ENCODE peak calls at places on chromosome 21, in seven cellular contexts. One of them, this sample, is unnamed.

GRCh38 chr21:32698971-32699693 is 28.7 kb downstream of the SYNJ1 start:
- DNase-seq in activated naive CD8-positive, alpha-beta T cell treated with anti-CD3 and anti-CD28 coated beads, Interleukin-2, amount 50 U/mL, for 24 hours: no peak
- DNase-seq in T-helper 1 cell: no peak
- DNase-seq in dermis microvascular lymphatic vessel endothelial cell: peak
- DNase-seq in fibroblast of lung: peak
- DNase-seq in stimulated activated CD8-positive, alpha-beta memory T cell treated with anti-CD3 and anti-CD28 coated beads, Interleukin-2, amount 100 ng/mL, for 1 hour: no peak
- DNase-seq in HepG2: no peak
- DNase-seq in this sample: no peak

GRCh38 chr21:33256019-33256418 is 10.1 kb upstream of the IL10RB start:
- DNase-seq in dermis microvascular lymphatic vessel endothelial cell: no peak
- DNase-seq in activated naive CD8-positive, alpha-beta T cell treated with anti-CD3 and anti-CD28 coated beads, Interleukin-2, amount 50 U/mL, for 24 hours: no peak
- DNase-seq in HepG2: no peak
- DNase-seq in stimulated activated CD8-positive, alpha-beta memory T cell treated with anti-CD3 and anti-CD28 coated beads, Interleukin-2, amount 100 ng/mL, for 1 hour: no peak
- DNase-seq in T-helper 1 cell: no peak
- DNase-seq in fibroblast of lung: no peak
- DNase-seq in this sample: no peak

GRCh38 chr21:16420086-16420724 is 690.4 kb downstream of the USP25 start:
- DNase-seq in stimulated activated CD8-positive, alpha-beta memory T cell treated with anti-CD3 and anti-CD28 coated beads, Interleukin-2, amount 100 ng/mL, for 1 hour: no peak
- DNase-seq in T-helper 1 cell: no peak
- DNase-seq in fibroblast of lung: peak
- DNase-seq in dermis microvascular lymphatic vessel endothelial cell: peak
- DNase-seq in HepG2: peak
- DNase-seq in activated naive CD8-positive, alpha-beta T cell treated with anti-CD3 and anti-CD28 coated beads, Interleukin-2, amount 50 U/mL, for 24 hours: no peak
- DNase-seq in this sample: no peak

GRCh38 chr21:38646213-38646837 is 148.0 kb upstream of the ERG start:
- DNase-seq in stimulated activated CD8-positive, alpha-beta memory T cell treated with anti-CD3 and anti-CD28 coated beads, Interleukin-2, amount 100 ng/mL, for 1 hour: no peak
- DNase-seq in activated naive CD8-positive, alpha-beta T cell treated with anti-CD3 and anti-CD28 coated beads, Interleukin-2, amount 50 U/mL, for 24 hours: peak
- DNase-seq in dermis microvascular lymphatic vessel endothelial cell: no peak
- DNase-seq in fibroblast of lung: peak
- DNase-seq in T-helper 1 cell: no peak
- DNase-seq in HepG2: no peak
- DNase-seq in this sample: no peak

GRCh38 chr21:37342046-37342632 is 24.4 kb upstream of the DYRK1A start:
- DNase-seq in HepG2: no peak
- DNase-seq in stimulated activated CD8-positive, alpha-beta memory T cell treated with anti-CD3 and anti-CD28 coated beads, Interleukin-2, amount 100 ng/mL, for 1 hour: no peak
- DNase-seq in activated naive CD8-positive, alpha-beta T cell treated with anti-CD3 and anti-CD28 coated beads, Interleukin-2, amount 50 U/mL, for 24 hours: no peak
- DNase-seq in dermis microvascular lymphatic vessel endothelial cell: no peak
- DNase-seq in fibroblast of lung: no peak
- DNase-seq in T-helper 1 cell: no peak
- DNase-seq in this sample: no peak

GRCh38 chr21:45974073-45975016 is 7.2 kb upstream of the COL6A1 start:
- DNase-seq in activated naive CD8-positive, alpha-beta T cell treated with anti-CD3 and anti-CD28 coated beads, Interleukin-2, amount 50 U/mL, for 24 hours: no peak
- DNase-seq in fibroblast of lung: peak
- DNase-seq in stimulated activated CD8-positive, alpha-beta memory T cell treated with anti-CD3 and anti-CD28 coated beads, Interleukin-2, amount 100 ng/mL, for 1 hour: no peak
- DNase-seq in dermis microvascular lymphatic vessel endothelial cell: no peak
- DNase-seq in HepG2: no peak
- DNase-seq in T-helper 1 cell: no peak
- DNase-seq in this sample: no peak

GRCh38 chr21:17118638-17119384 is 394.0 kb upstream of the CXADR start:
- DNase-seq in dermis microvascular lymphatic vessel endothelial cell: no peak
- DNase-seq in fibroblast of lung: no peak
- DNase-seq in T-helper 1 cell: no peak
- DNase-seq in activated naive CD8-positive, alpha-beta T cell treated with anti-CD3 and anti-CD28 coated beads, Interleukin-2, amount 50 U/mL, for 24 hours: no peak
- DNase-seq in stimulated activated CD8-positive, alpha-beta memory T cell treated with anti-CD3 and anti-CD28 coated beads, Interleukin-2, amount 100 ng/mL, for 1 hour: no peak
- DNase-seq in HepG2: no peak
- DNase-seq in this sample: no peak

GRCh38 chr21:44815852-44816628 is 1.8 kb downstream of the SUMO3 start:
- DNase-seq in stimulated activated CD8-positive, alpha-beta memory T cell treated with anti-CD3 and anti-CD28 coated beads, Interleukin-2, amount 100 ng/mL, for 1 hour: no peak
- DNase-seq in HepG2: peak
- DNase-seq in dermis microvascular lymphatic vessel endothelial cell: no peak
- DNase-seq in T-helper 1 cell: no peak
- DNase-seq in activated naive CD8-positive, alpha-beta T cell treated with anti-CD3 and anti-CD28 coated beads, Interleukin-2, amount 50 U/mL, for 24 hours: no peak
- DNase-seq in fibroblast of lung: no peak
- DNase-seq in this sample: no peak

GRCh38 chr21:39660596-39660995 is 47.9 kb downstream of the B3GALT5 start:
- DNase-seq in T-helper 1 cell: no peak
- DNase-seq in stimulated activated CD8-positive, alpha-beta memory T cell treated with anti-CD3 and anti-CD28 coated beads, Interleukin-2, amount 100 ng/mL, for 1 hour: no peak
- DNase-seq in activated naive CD8-positive, alpha-beta T cell treated with anti-CD3 and anti-CD28 coated beads, Interleukin-2, amount 50 U/mL, for 24 hours: no peak
- DNase-seq in HepG2: no peak
- DNase-seq in dermis microvascular lymphatic vessel endothelial cell: no peak
- DNase-seq in fibroblast of lung: peak
- DNase-seq in this sample: peak

GRCh38 chr21:25331286-25331685 is 276.0 kb downstream of the MRPL39 start:
- DNase-seq in stimulated activated CD8-positive, alpha-beta memory T cell treated with anti-CD3 and anti-CD28 coated beads, Interleukin-2, amount 100 ng/mL, for 1 hour: no peak
- DNase-seq in fibroblast of lung: peak
- DNase-seq in activated naive CD8-positive, alpha-beta T cell treated with anti-CD3 and anti-CD28 coated beads, Interleukin-2, amount 50 U/mL, for 24 hours: no peak
- DNase-seq in T-helper 1 cell: no peak
- DNase-seq in HepG2: no peak
- DNase-seq in dermis microvascular lymphatic vessel endothelial cell: no peak
- DNase-seq in this sample: no peak

GRCh38 chr21:42164064-42164789 is 54.7 kb upstream of the ABCG1 start:
- DNase-seq in dermis microvascular lymphatic vessel endothelial cell: peak
- DNase-seq in T-helper 1 cell: peak
- DNase-seq in activated naive CD8-positive, alpha-beta T cell treated with anti-CD3 and anti-CD28 coated beads, Interleukin-2, amount 50 U/mL, for 24 hours: peak
- DNase-seq in HepG2: peak
- DNase-seq in fibroblast of lung: no peak
- DNase-seq in stimulated activated CD8-positive, alpha-beta memory T cell treated with anti-CD3 and anti-CD28 coated beads, Interleukin-2, amount 100 ng/mL, for 1 hour: peak
- DNase-seq in this sample: no peak

GRCh38 chr21:32007461-32007860 is 134.6 kb downstream of the HUNK start:
- DNase-seq in stimulated activated CD8-positive, alpha-beta memory T cell treated with anti-CD3 and anti-CD28 coated beads, Interleukin-2, amount 100 ng/mL, for 1 hour: no peak
- DNase-seq in activated naive CD8-positive, alpha-beta T cell treated with anti-CD3 and anti-CD28 coated beads, Interleukin-2, amount 50 U/mL, for 24 hours: no peak
- DNase-seq in HepG2: no peak
- DNase-seq in T-helper 1 cell: no peak
- DNase-seq in dermis microvascular lymphatic vessel endothelial cell: no peak
- DNase-seq in fibroblast of lung: peak
- DNase-seq in this sample: no peak

GRCh38 chr21:36059823-36060158 is 535 bp downstream of the SETD4 start:
- DNase-seq in dermis microvascular lymphatic vessel endothelial cell: no peak
- DNase-seq in stimulated activated CD8-positive, alpha-beta memory T cell treated with anti-CD3 and anti-CD28 coated beads, Interleukin-2, amount 100 ng/mL, for 1 hour: no peak
- DNase-seq in activated naive CD8-positive, alpha-beta T cell treated with anti-CD3 and anti-CD28 coated beads, Interleukin-2, amount 50 U/mL, for 24 hours: no peak
- DNase-seq in T-helper 1 cell: no peak
- DNase-seq in fibroblast of lung: no peak
- DNase-seq in HepG2: no peak
- DNase-seq in this sample: no peak

GRCh38 chr21:43467785-43468184 is 40.9 kb upstream of the SIK1 start:
- DNase-seq in stimulated activated CD8-positive, alpha-beta memory T cell treated with anti-CD3 and anti-CD28 coated beads, Interleukin-2, amount 100 ng/mL, for 1 hour: no peak
- DNase-seq in fibroblast of lung: no peak
- DNase-seq in dermis microvascular lymphatic vessel endothelial cell: no peak
- DNase-seq in HepG2: no peak
- DNase-seq in T-helper 1 cell: no peak
- DNase-seq in activated naive CD8-positive, alpha-beta T cell treated with anti-CD3 and anti-CD28 coated beads, Interleukin-2, amount 50 U/mL, for 24 hours: peak
- DNase-seq in this sample: no peak

GRCh38 chr21:36193200-36193599 is 36.6 kb downstream of the DOP1B start:
- DNase-seq in HepG2: no peak
- DNase-seq in dermis microvascular lymphatic vessel endothelial cell: no peak
- DNase-seq in fibroblast of lung: no peak
- DNase-seq in T-helper 1 cell: no peak
- DNase-seq in activated naive CD8-positive, alpha-beta T cell treated with anti-CD3 and anti-CD28 coated beads, Interleukin-2, amount 50 U/mL, for 24 hours: no peak
- DNase-seq in stimulated activated CD8-positive, alpha-beta memory T cell treated with anti-CD3 and anti-CD28 coated beads, Interleukin-2, amount 100 ng/mL, for 1 hour: no peak
- DNase-seq in this sample: no peak

GRCh38 chr21:34974162-34974981 is 74.7 kb downstream of the RUNX1 start:
- DNase-seq in activated naive CD8-positive, alpha-beta T cell treated with anti-CD3 and anti-CD28 coated beads, Interleukin-2, amount 50 U/mL, for 24 hours: peak
- DNase-seq in T-helper 1 cell: peak
- DNase-seq in HepG2: peak
- DNase-seq in dermis microvascular lymphatic vessel endothelial cell: no peak
- DNase-seq in fibroblast of lung: no peak
- DNase-seq in stimulated activated CD8-positive, alpha-beta memory T cell treated with anti-CD3 and anti-CD28 coated beads, Interleukin-2, amount 100 ng/mL, for 1 hour: no peak
- DNase-seq in this sample: no peak

GRCh38 chr21:31406510-31406909 is 62.4 kb upstream of the TIAM1 start:
- DNase-seq in T-helper 1 cell: no peak
- DNase-seq in dermis microvascular lymphatic vessel endothelial cell: no peak
- DNase-seq in activated naive CD8-positive, alpha-beta T cell treated with anti-CD3 and anti-CD28 coated beads, Interleukin-2, amount 50 U/mL, for 24 hours: no peak
- DNase-seq in stimulated activated CD8-positive, alpha-beta memory T cell treated with anti-CD3 and anti-CD28 coated beads, Interleukin-2, amount 100 ng/mL, for 1 hour: no peak
- DNase-seq in fibroblast of lung: no peak
- DNase-seq in HepG2: no peak
- DNase-seq in this sample: no peak

GRCh38 chr21:43812139-43812821 is 22.9 kb downstream of the RRP1 start:
- DNase-seq in T-helper 1 cell: no peak
- DNase-seq in HepG2: peak
- DNase-seq in activated naive CD8-positive, alpha-beta T cell treated with anti-CD3 and anti-CD28 coated beads, Interleukin-2, amount 50 U/mL, for 24 hours: no peak
- DNase-seq in dermis microvascular lymphatic vessel endothelial cell: no peak
- DNase-seq in stimulated activated CD8-positive, alpha-beta memory T cell treated with anti-CD3 and anti-CD28 coated beads, Interleukin-2, amount 100 ng/mL, for 1 hour: no peak
- DNase-seq in fibroblast of lung: no peak
- DNase-seq in this sample: no peak

This sample was measured in SW 1271.